ENCODE peak calls at places on chromosome 12, in ten cellular contexts. J is uterus, T is tibial nerve, G is IMR-90, M is suprapubic skin, C is spleen, U is transverse colon, A is HCT116, Y is H1, F is upper lobe of left lung. O is an unnamed sample. For H3K27me3, the result is how much of the 10 kb centered on the place peaks cover.

GRCh38 chr12:91662021-91662420 is 479.4 kb upstream of the DCN start:
- DNase-seq in J (no peak), T (no peak), G (no peak), M (no peak), C (no peak), U (no peak), A (no peak), Y (no peak), F (no peak), O (no peak)

GRCh38 chr12:57012600-57013465 is 3.5 kb downstream of the TAC3 start:
- DNase-seq in J (no peak), T (no peak), G (no peak), M (no peak), C (no peak), U (no peak), A (no peak), Y (no peak), F (no peak), O (no peak)

GRCh38 chr12:25423355-25423754 is 129.7 kb downstream of the LMNTD1 start:
- DNase-seq in J (no peak), T (no peak), G (no peak), M (no peak), C (no peak), U (peak), A (no peak), Y (no peak), F (no peak), O (no peak)

GRCh38 chr12:70671698-70672097 is 34.5 kb upstream of the PTPRB start:
- DNase-seq in J (no peak), T (no peak), G (no peak), M (no peak), C (peak), U (no peak), A (no peak), Y (no peak), F (no peak), O (no peak)

GRCh38 chr12:124720019-124720686 is 143.5 kb downstream of the SCARB1 start:
- DNase-seq in J (peak), T (no peak), G (peak), M (no peak), C (no peak), U (no peak), A (no peak), Y (no peak), F (no peak), O (no peak)

GRCh38 chr12:5499566-5500325 is 67.8 kb downstream of the NTF3 start:
- DNase-seq in J (no peak), T (no peak), G (peak), M (no peak), C (no peak), U (peak), A (no peak), Y (no peak), F (no peak), O (no peak)

GRCh38 chr12:26704684-26705475 is 128.1 kb downstream of the ITPR2 start:
- DNase-seq in J (no peak), T (no peak), G (peak), M (no peak), C (no peak), U (no peak), A (no peak), Y (no peak), F (peak), O (no peak)

GRCh38 chr12:9276990-9277389 is 68.8 kb upstream of the PZP start:
- DNase-seq in J (no peak), T (no peak), G (no peak), M (no peak), C (no peak), U (no peak), A (no peak), Y (no peak), F (no peak), O (no peak)

GRCh38 chr12:130846386-130846785 is 7.3 kb upstream of the STX2 start:
- DNase-seq in J (no peak), T (no peak), G (no peak), M (no peak), C (no peak), U (no peak), A (no peak), Y (no peak), F (no peak), O (no peak)

GRCh38 chr12:48787791-48788521 is 933 bp downstream of the ADCY6 start:
- DNase-seq in J (no peak), T (no peak), G (no peak), M (no peak), C (no peak), U (no peak), A (no peak), Y (peak), F (no peak), O (no peak)

GRCh38 chr12:4909734-4910501 is at the start of gene KCNA1:
- DNase-seq in J (peak), T (no peak), G (no peak), M (no peak), C (no peak), U (no peak), A (no peak), Y (peak), F (no peak), O (no peak)

GRCh38 chr12:3473171-3473570 is 17.8 kb upstream of the PRMT8 start:
- DNase-seq in J (no peak), T (no peak), G (no peak), M (no peak), C (no peak), U (no peak), A (no peak), Y (no peak), F (no peak), O (no peak)

GRCh38 chr12:3473844-3474243 is 17.2 kb upstream of the PRMT8 start:
- DNase-seq in J (no peak), T (no peak), G (no peak), M (no peak), C (no peak), U (no peak), A (no peak), Y (no peak), F (no peak), O (no peak)

GRCh38 chr12:3470296-3470695 is 20.7 kb upstream of the PRMT8 start:
- DNase-seq in J (no peak), T (no peak), G (no peak), M (peak), C (no peak), U (no peak), A (no peak), Y (no peak), F (no peak), O (no peak)

GRCh38 chr12:3468329-3468728 is 22.7 kb upstream of the PRMT8 start:
- DNase-seq in J (no peak), T (no peak), G (no peak), M (no peak), C (no peak), U (no peak), A (no peak), Y (no peak), F (no peak), O (no peak)

DNA sequence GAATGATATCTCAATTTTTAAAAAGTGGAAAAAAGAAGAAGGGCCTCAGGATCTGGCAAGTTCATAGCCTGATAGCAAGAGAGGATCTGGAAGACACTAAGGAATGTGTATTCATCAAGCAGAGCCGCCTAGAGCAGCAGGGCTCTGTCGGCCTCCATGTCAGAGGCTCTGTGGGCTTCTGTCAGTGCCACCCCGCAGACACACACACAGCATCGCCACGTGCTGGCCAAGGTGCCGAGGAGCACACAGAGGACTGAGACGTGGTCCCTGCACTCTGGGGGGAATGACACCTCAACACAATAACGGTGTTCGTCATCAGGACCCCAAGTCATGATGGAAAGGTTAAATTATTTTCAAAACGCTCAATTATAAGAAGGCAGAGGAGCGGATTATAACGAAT is 21.3 kb upstream of the PRMT8 start:
- DNase-seq in J (no peak), T (no peak), G (no peak), M (peak), C (no peak), U (no peak), A (no peak), Y (no peak), F (no peak), O (no peak)
- H3K27me3 ChIP-seq in J (under half), T (under half), G (under half), M (under half), C (under half), U (under half), A (under half), Y (under half), F (under half), O (under half)

DNA sequence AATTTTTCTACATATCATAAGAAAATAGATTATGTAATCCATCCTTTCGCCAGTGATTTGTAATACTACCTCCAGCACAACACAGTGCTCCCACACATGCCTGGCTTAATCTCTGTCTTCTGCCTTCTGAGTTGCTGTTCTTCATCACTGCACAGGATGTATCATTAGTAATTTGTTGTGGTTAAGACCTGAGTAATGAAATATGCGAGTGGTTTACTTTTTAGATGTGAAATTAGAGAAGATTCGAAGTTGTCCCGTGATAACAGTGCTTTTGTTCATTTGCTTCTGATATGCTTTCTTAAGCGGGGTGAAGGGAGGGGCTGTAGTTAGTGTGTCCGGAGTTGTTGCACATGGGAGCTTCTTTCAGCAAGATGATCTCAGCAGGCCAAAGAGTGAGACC is 18.1 kb downstream of the KRT85 start:
- DNase-seq in J (no peak), T (no peak), G (peak), M (no peak), C (no peak), U (no peak), A (no peak), Y (no peak), F (no peak), O (no peak)
- TF ChIP-seq POLR2A in J (no peak), T (no peak), G (no peak), M (no peak), C (no peak), U (no peak), A (no peak), Y (no peak), F (no peak), O (no peak)

GRCh38 chr12:54058189-54058917 is 4.7 kb downstream of the HOXC4 start:
- DNase-seq in J (no peak), T (no peak), G (no peak), M (no peak), C (no peak), U (no peak), A (no peak), Y (no peak), F (no peak), O (no peak)
- H3K27me3 ChIP-seq in J (under half), T (under half), G (half or more), M (under half), C (under half), U (half or more), A (under half), Y (half or more), F (under half), O (under half)

GRCh38 chr12:96035283-96036236 is at the start of gene LTA4H:
- DNase-seq in J (peak), T (peak), G (peak), M (peak), C (peak), U (peak), A (peak), Y (peak), F (peak), O (peak)
- TF ChIP-seq POLR2A in J (peak), T (peak), G (peak), M (no peak), C (peak), U (peak), A (peak), Y (peak), F (peak), O (peak)

O was measured in ovary.